ENCODE peak calls at places on chromosomes 1 and 21, in six cellular contexts. P is stimulated activated CD8-positive, alpha-beta memory T cell treated with anti-CD3 and anti-CD28 coated beads, Interleukin-15, amount 100 ng/mL, for 24 hours; X is GOT3; A is iPS-NIHi11; H is NCI-H1105 treated with DMSO at 0.1 percent for 48 hours; S is AG10803. K is an unnamed sample.

GRCh38 chr1:59096501-59096900 is 200.4 kb upstream of the FGGY start:
- DNase-seq in P (no peak), X (no peak), A (no peak), H (no peak), S (no peak), K (no peak)

GRCh38 chr1:225474439-225474985 is 46.7 kb upstream of the LBR start:
- DNase-seq in P (no peak), X (no peak), A (no peak), H (no peak), S (no peak), K (no peak)

GRCh38 chr1:183702813-183703198 is 49.7 kb upstream of the APOBEC4 start:
- DNase-seq in P (no peak), X (no peak), A (no peak), H (no peak), S (no peak), K (no peak)

GRCh38 chr1:202713110-202713509 is 2.9 kb upstream of the SYT2 start:
- DNase-seq in P (no peak), X (no peak), A (no peak), H (no peak), S (no peak), K (no peak)

GRCh38 chr1:218165687-218166088 is 119.4 kb upstream of the RRP15 start:
- DNase-seq in P (no peak), X (no peak), A (no peak), H (peak; percentile 85), S (no peak), K (no peak)

GRCh38 chr1:70319750-70320149 is 34.8 kb downstream of the ANKRD13C start:
- DNase-seq in P (no peak), X (no peak), A (no peak), H (no peak), S (peak; percentile 68), K (no peak)

GRCh38 chr1:24923485-24924113 is 6.5 kb downstream of the RUNX3 start:
- DNase-seq in P (no peak), X (no peak), A (no peak), H (no peak), S (no peak), K (no peak)

GRCh38 chr1:24289937-24290595 is 29.1 kb upstream of the GRHL3 start:
- DNase-seq in P (no peak), X (peak; percentile 95), A (no peak), H (peak; percentile 95), S (peak; percentile 94), K (peak; percentile 97)

GRCh38 chr1:183194527-183195145 is 8.6 kb downstream of the LAMC2 start:
- DNase-seq in P (no peak), X (no peak), A (no peak), H (no peak), S (no peak), K (no peak)

GRCh38 chr1:111653695-111654094 is 34.1 kb downstream of the RAP1A start:
- DNase-seq in P (no peak), X (no peak), A (no peak), H (no peak), S (no peak), K (no peak)

GRCh38 chr21:42061866-42062542 is 9.1 kb upstream of the UMODL1 start:
- DNase-seq in P (no peak), X (no peak), A (no peak), H (no peak), S (no peak), K (no peak)

GRCh38 chr1:6668503-6668902 is 33.1 kb downstream of the DNAJC11 start:
- DNase-seq in P (no peak), X (no peak), A (no peak), H (no peak), S (no peak), K (no peak)

GRCh38 chr1:29688477-29689365 is 452.4 kb downstream of the PTPRU start:
- DNase-seq in P (no peak), X (no peak), A (no peak), H (no peak), S (peak; percentile 74), K (no peak)

GRCh38 chr1:35927472-35927871 is 3.4 kb upstream of the AGO3 start:
- DNase-seq in P (no peak), X (no peak), A (no peak), H (no peak), S (no peak), K (no peak)

GRCh38 chr1:59481915-59482505 is 185.1 kb downstream of the FGGY start:
- DNase-seq in P (no peak), X (no peak), A (no peak), H (no peak), S (peak; percentile 73), K (peak; percentile 23)

GRCh38 chr1:56291374-56291841 is 288.0 kb downstream of the PLPP3 start:
- DNase-seq in P (no peak), X (no peak), A (peak; percentile 31), H (no peak), S (peak; percentile 74), K (no peak)

GRCh38 chr1:162087574-162087973 is 18.1 kb downstream of the NOS1AP start:
- DNase-seq in P (no peak), X (no peak), A (no peak), H (no peak), S (no peak), K (no peak)

GRCh38 chr21:44303490-44303981 is 3.7 kb downstream of the PFKL start:
- DNase-seq in P (no peak), X (no peak), A (no peak), H (no peak), S (no peak), K (no peak)

GRCh38 chr1:53728702-53729535 is 10.0 kb downstream of the GLIS1 start:
- DNase-seq in P (no peak), X (no peak), A (no peak), H (no peak), S (no peak), K (no peak)

GRCh38 chr1:63984891-63985290 is 211.1 kb downstream of the ROR1 start:
- DNase-seq in P (no peak), X (no peak), A (no peak), H (no peak), S (peak; percentile 23), K (no peak)

GRCh38 chr1:157163273-157164127 is 25.3 kb upstream of the ETV3 start:
- DNase-seq in P (peak; percentile 61), X (peak; percentile 61), A (peak; percentile 84), H (peak; percentile 40), S (peak; percentile 38), K (no peak)

GRCh38 chr21:25997788-25998611 is 172.6 kb downstream of the APP start:
- DNase-seq in P (no peak), X (no peak), A (peak; percentile 76), H (peak; percentile 99), S (no peak), K (peak; percentile 93)

GRCh38 chr1:61224609-61225008 is 142.2 kb downstream of the NFIA start:
- DNase-seq in P (no peak), X (no peak), A (no peak), H (peak; percentile 65), S (no peak), K (no peak)

GRCh38 chr21:38911523-38912354 is 106.0 kb downstream of the ETS2 start:
- DNase-seq in P (no peak), X (no peak), A (no peak), H (no peak), S (no peak), K (no peak)

K was measured in NCI-H2171.